ENCODE peak calls at places on chromosomes 3 and 15, in six cellular contexts. K is effector memory CD4-positive, alpha-beta T cell; U is neuronal stem cell; Z is neural progenitor cell; L is body of pancreas; H is tibial artery. P is an unnamed sample. For H3K4me1 and H3K9me3, the result is how much of the 10 kb centered on the place peaks cover.

GRCh38 chr15:52262364-52262763 is 33.2 kb downstream of the MYO5C start:
- DNase-seq in K (no peak), U (peak), Z (no peak), L (no peak), H (no peak), P (no peak)

GRCh38 chr3:129975332-129976090 is 991 bp downstream of the TRH start:
- DNase-seq in K (no peak), U (no peak), Z (peak), L (peak), H (peak), P (peak)

GRCh38 chr3:64368163-64369025 is 143.1 kb upstream of the PRICKLE2 start:
- DNase-seq in K (no peak), U (no peak), Z (no peak), L (peak), H (no peak), P (no peak)

GRCh38 chr3:96070682-96071081 is 743.7 kb upstream of the EPHA6 start:
- DNase-seq in K (no peak), U (no peak), Z (no peak), L (no peak), H (no peak), P (no peak)

GRCh38 chr3:122774564-122774963 is 19.1 kb downstream of the HSPBAP1 start:
- DNase-seq in K (no peak), U (no peak), Z (no peak), L (no peak), H (no peak), P (no peak)

GRCh38 chr3:21142031-21142430 is 609.0 kb downstream of the ZNF385D start:
- DNase-seq in K (no peak), U (no peak), Z (no peak), L (no peak), H (no peak), P (no peak)

GRCh38 chr3:194130807-194131589 is 5.0 kb upstream of the HES1 start:
- DNase-seq in K (no peak), U (peak), Z (peak), L (peak), H (no peak), P (peak)

GRCh38 chr15:71683401-71684274 is 126.7 kb upstream of the NR2E3 start:
- DNase-seq in K (no peak), U (no peak), Z (no peak), L (no peak), H (no peak), P (no peak)

GRCh38 chr15:94324835-94325767 is 93.7 kb downstream of the MCTP2 start:
- DNase-seq in K (no peak), U (no peak), Z (no peak), L (no peak), H (no peak), P (no peak)

GRCh38 chr3:120615863-120616599 is 19.9 kb downstream of the NDUFB4 start:
- DNase-seq in K (no peak), U (no peak), Z (no peak), L (no peak), H (peak), P (peak)

GRCh38 chr3:56682458-56683121 is 475 bp downstream of the TASOR start:
- DNase-seq in K (peak), U (peak), Z (peak), L (peak), H (peak), P (peak)

GRCh38 chr15:45157974-45158373 is 28.2 kb downstream of the DUOX1 start:
- DNase-seq in K (no peak), U (peak), Z (peak), L (no peak), H (no peak), P (no peak)

GRCh38 chr15:39663684-39664083 is 82.8 kb downstream of the THBS1 start:
- DNase-seq in K (no peak), U (no peak), Z (no peak), L (no peak), H (no peak), P (no peak)

GRCh38 chr15:85276508-85276907 is 103.9 kb upstream of the AKAP13 start:
- DNase-seq in K (no peak), U (no peak), Z (no peak), L (no peak), H (no peak), P (no peak)

GRCh38 chr3:124526601-124527000 is 203.7 kb upstream of the UMPS start:
- DNase-seq in K (no peak), U (no peak), Z (no peak), L (no peak), H (no peak), P (no peak)

GRCh38 chr15:35691176-35691761 is 145.3 kb upstream of the DPH6 start:
- DNase-seq in K (no peak), U (no peak), Z (no peak), L (no peak), H (no peak), P (no peak)

GRCh38 chr3:14640734-14641133 is 10.8 kb upstream of the CCDC174 start:
- DNase-seq in K (no peak), U (no peak), Z (no peak), L (no peak), H (no peak), P (no peak)

GRCh38 chr3:138197058-138197457 is 10.0 kb downstream of the ARMC8 start:
- DNase-seq in K (no peak), U (no peak), Z (peak), L (peak), H (no peak), P (no peak)

GRCh38 chr15:73601449-73602425 is 31.5 kb downstream of the NPTN start:
- DNase-seq in K (no peak), U (no peak), Z (peak), L (peak), H (peak), P (peak)

GRCh38 chr3:144085964-144086363 is 114.3 kb downstream of the DIPK2A start:
- DNase-seq in K (no peak), U (no peak), Z (no peak), L (no peak), H (no peak), P (no peak)

GRCh38 chr15:58628206-58629057 is 121.1 kb downstream of the ADAM10 start:
- DNase-seq in K (no peak), U (no peak), Z (no peak), L (no peak), H (no peak), P (no peak)

GRCh38 chr15:36947035-36947719 is 153.2 kb downstream of the MEIS2 start:
- DNase-seq in K (no peak), U (no peak), Z (no peak), L (no peak), H (no peak), P (no peak)

GRCh38 chr15:97691799-97692198 is 268.7 kb upstream of the ARRDC4 start:
- DNase-seq in K (no peak), U (no peak), Z (no peak), L (no peak), H (no peak), P (no peak)

GRCh38 chr3:127538569-127538968 is 52.0 kb downstream of the TPRA1 start:
- DNase-seq in K (no peak), U (no peak), Z (no peak), L (no peak), H (no peak), P (no peak)

GRCh38 chr15:66839511-66840112 is 137.6 kb downstream of the SMAD6 start:
- DNase-seq in K (no peak), U (no peak), Z (no peak), L (no peak), H (no peak), P (no peak)

DNA sequence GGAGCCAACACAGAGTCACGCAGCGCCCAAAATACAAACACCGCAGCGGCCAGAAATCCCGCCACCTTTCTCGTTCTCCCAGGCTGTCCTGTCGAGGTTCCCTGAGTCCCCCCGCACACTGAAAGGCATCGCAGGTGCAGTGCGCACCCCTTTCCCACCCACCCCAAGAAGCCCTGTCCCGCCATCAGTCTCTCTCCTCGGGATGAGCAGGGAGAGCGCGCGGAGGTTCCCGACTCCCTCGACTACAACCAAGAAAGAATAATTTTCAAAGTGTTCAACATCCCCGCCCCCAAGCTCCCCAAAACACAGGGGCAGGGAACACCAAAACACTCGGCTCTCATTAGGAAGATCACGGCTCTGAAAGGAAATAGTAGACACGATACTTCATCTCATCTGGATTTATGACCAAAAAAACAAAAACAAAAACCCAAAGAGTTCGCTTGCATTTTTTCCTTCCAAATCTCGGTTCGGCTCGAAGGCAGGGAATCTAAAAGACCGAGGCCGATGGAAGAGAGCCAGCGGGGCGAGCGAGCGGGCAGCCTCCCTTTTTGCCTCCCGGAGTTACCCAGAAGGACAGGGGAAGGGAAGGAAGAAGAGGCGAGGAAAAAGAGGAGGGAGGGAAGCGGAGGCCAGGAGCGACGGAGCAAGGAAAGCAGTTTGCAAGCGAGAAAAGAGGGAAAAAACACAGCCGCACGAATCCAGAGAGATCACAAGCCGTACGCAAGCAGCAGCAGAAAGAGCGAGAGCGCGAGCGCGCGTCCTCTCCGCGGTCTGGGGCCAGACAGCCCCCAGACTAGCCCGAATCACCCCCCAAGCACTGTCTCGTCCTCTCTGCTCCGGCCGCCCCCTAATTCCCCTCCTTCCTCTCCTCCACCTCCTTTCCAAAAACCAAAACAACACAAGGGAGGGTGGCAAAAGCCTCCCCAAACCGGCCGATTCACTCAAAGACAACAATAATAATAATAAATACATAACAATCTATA is 808 bp downstream of the BCL6 start:
- DNase-seq in K (peak), U (no peak), Z (peak), L (peak), H (no peak), P (no peak)
- H3K4me1 ChIP-seq in K (under half), U (under half), Z (under half), L (under half), H (under half), P (under half)

GRCh38 chr15:25022233-25022632 is 67.4 kb downstream of the SNRPN start:
- DNase-seq in K (no peak), U (no peak), Z (no peak), L (no peak), H (no peak), P (no peak)

GRCh38 chr15:25019434-25019833 is 64.6 kb downstream of the SNRPN start:
- DNase-seq in K (no peak), U (no peak), Z (no peak), L (no peak), H (no peak), P (no peak)
- H3K9me3 ChIP-seq in K (under half), U (under half), Z (under half), L (under half), H (under half), P (under half)

DNA sequence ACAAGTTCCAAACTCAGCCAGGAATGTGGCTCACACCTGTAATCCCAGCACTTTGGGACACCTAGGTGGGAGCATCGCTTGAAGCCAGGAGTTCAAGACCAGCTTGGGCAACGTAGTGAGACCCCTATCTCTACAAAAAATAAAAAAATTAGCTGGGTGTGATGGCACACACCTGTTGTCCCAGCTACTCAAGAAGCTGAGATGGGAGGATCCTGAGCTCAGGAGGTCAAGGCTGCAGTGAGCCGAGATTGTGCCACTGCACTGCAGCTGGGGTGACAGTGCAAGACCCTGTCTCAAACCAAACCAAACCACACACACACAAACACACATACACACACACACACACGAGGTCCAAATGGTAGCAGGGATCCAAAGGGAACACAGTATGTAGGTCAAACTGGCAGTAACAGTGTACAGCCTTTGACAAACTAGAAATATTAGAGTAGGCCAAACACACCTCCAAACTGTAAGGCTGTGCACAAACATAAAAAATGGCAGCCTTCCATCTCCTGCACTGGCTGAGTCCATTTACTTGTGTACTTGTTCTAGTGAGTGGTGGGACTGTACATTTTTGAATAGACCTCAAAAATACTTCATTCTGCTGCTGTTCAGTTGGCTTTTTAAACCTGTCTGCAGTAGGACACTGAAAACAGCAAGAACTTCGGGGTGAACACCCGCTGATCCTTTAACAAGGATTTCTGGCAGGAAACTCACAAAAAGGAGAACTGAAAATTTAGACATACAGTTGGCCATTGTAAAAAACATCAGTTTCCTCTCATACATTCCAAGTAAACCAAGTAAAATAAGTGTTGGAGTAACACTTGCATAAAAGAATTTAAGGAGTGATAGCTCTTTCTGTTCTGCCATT is 33.6 kb downstream of the INTS14 start:
- DNase-seq in K (no peak), U (no peak), Z (no peak), L (no peak), H (no peak), P (no peak)
- H3K27ac ChIP-seq in K (no peak), U (no peak), Z (peak), L (no peak), H (no peak), P (no peak)

GRCh38 chr3:42658771-42659390 is 5.4 kb downstream of the ZBTB47 start:
- DNase-seq in K (no peak), U (no peak), Z (no peak), L (no peak), H (no peak), P (no peak)

GRCh38 chr3:42659451-42660130 is 6.1 kb downstream of the ZBTB47 start:
- DNase-seq in K (no peak), U (no peak), Z (no peak), L (no peak), H (no peak), P (no peak)

GRCh38 chr3:42657675-42658074 is 4.2 kb downstream of the ZBTB47 start:
- DNase-seq in K (no peak), U (no peak), Z (no peak), L (no peak), H (no peak), P (no peak)

GRCh38 chr3:42656680-42657610 is 3.4 kb downstream of the ZBTB47 start:
- DNase-seq in K (no peak), U (no peak), Z (no peak), L (no peak), H (no peak), P (no peak)

DNA sequence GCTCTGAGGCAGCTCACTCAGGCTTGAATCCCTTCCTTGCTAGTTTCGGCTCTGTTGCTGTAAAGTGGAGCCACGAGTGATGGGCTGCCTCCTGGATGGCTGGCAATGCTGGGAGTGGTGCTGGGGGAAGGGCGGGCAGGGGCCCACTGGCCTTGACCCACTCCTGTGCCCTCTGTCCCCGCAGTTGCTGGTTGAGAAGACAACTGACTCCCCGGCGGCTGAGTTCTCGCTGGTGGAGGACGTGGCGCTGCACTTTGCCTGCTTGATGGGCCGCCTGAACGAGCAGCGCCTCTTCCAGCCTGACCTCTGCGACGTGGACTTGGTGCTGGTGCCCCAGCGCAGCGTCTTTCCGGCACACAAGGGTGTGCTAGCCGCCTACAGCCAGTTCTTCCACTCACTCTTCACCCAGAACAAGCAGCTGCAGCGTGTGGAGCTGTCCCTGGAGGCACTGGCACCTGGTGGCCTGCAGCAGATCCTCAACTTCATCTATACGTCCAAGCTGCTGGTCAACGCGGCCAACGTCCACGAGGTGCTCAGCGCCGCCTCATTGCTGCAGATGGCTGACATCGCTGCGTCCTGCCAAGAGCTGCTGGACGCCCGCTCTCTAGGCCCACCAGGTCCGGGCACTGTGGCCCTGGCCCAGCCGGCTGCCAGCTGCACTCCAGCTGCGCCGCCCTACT is 4.7 kb downstream of the ZBTB47 start:
- DNase-seq in K (no peak), U (no peak), Z (no peak), L (no peak), H (no peak), P (no peak)
- H3K4me1 ChIP-seq in K (under half), U (under half), Z (under half), L (under half), H (half or more), P (under half)

P was measured in lung.